ENCODE peak calls at places on chromosomes 13 and 19, in eight cellular contexts. E is SW 1271; U is GM04504; V is A549; K is fibroblast of lung; G is anterior cingulate cortex; J is Daoy; C is CD8-positive, alpha-beta T cell. Q is an unnamed sample.

GRCh38 chr19:49801966-49802661 is 11.0 kb downstream of the FUZ start:
- DNase-seq in K (peak), G (peak), U (no peak), V (no peak), J (peak), C (no peak), E (no peak), Q (no peak)

GRCh38 chr13:44331912-44332840 is 41.4 kb upstream of the SERP2 start:
- DNase-seq in G (peak), U (peak), J (peak), E (no peak), C (no peak), V (no peak), K (peak), Q (no peak)

GRCh38 chr13:66265446-66265845 is 964.7 kb downstream of the PCDH9 start:
- DNase-seq in J (no peak), K (peak), E (no peak), C (no peak), V (no peak), G (no peak), U (no peak), Q (no peak)

GRCh38 chr19:54299126-54299498 is 13.9 kb downstream of the LILRA5 start:
- DNase-seq in V (no peak), E (no peak), U (no peak), G (no peak), J (no peak), K (no peak), C (no peak), Q (no peak)

GRCh38 chr13:44280461-44280860 is 93.2 kb upstream of the SERP2 start:
- DNase-seq in G (no peak), C (no peak), U (no peak), K (peak), E (no peak), V (no peak), J (peak), Q (no peak)

GRCh38 chr13:110338441-110339101 is 31.5 kb downstream of the COL4A2 start:
- DNase-seq in U (no peak), G (no peak), C (no peak), J (no peak), V (no peak), E (no peak), K (peak), Q (no peak)

GRCh38 chr13:103539265-103539664 is 473.0 kb upstream of the SLC10A2 start:
- DNase-seq in J (no peak), C (no peak), E (no peak), G (no peak), V (no peak), K (no peak), U (no peak), Q (no peak)

GRCh38 chr19:18097993-18098890 is 664 bp downstream of the MAST3 start:
- DNase-seq in E (no peak), G (no peak), U (no peak), K (no peak), J (no peak), C (no peak), V (no peak), Q (no peak)

GRCh38 chr13:83219832-83220231 is 662.4 kb downstream of the SLITRK1 start:
- DNase-seq in J (no peak), G (no peak), U (no peak), E (no peak), K (no peak), C (no peak), V (no peak), Q (no peak)

GRCh38 chr13:25732146-25732865 is 319.5 kb downstream of the SHISA2 start:
- DNase-seq in G (no peak), K (peak), V (no peak), E (peak), U (no peak), C (no peak), J (peak), Q (no peak)

GRCh38 chr19:4713384-4713951 is 10.2 kb downstream of the DPP9 start:
- DNase-seq in J (peak), C (no peak), G (no peak), K (peak), E (peak), U (peak), V (peak), Q (no peak)

GRCh38 chr13:99572921-99573320 is 71.6 kb downstream of the TM9SF2 start:
- DNase-seq in J (no peak), E (no peak), G (no peak), V (no peak), U (no peak), K (peak), C (no peak), Q (no peak)

GRCh38 chr19:30362156-30362754 is 9.9 kb upstream of the ZNF536 start:
- DNase-seq in V (no peak), K (no peak), E (no peak), J (peak), G (no peak), C (no peak), U (peak), Q (no peak)

GRCh38 chr19:1063030-1063908 is 3.7 kb upstream of the ARHGAP45 start:
- DNase-seq in C (peak), V (no peak), J (no peak), U (no peak), K (no peak), E (no peak), G (no peak), Q (peak)